ENCODE peak calls at places on chromosomes 6 and 20, in five cellular contexts. One of them, this sample, is unnamed.

GRCh38 chr6:1378224-1379025 is 11.0 kb upstream of the FOXF2 start:
- DNase-seq in GM03348: no peak
- DNase-seq in neural crest cell: no peak
- DNase-seq in HEK293T: no peak
- DNase-seq in Right ventricle myocardium superior: no peak
- DNase-seq in this sample: no peak

GRCh38 chr20:9629821-9630220 is 115.4 kb downstream of the LAMP5 start:
- DNase-seq in GM03348: no peak
- DNase-seq in HEK293T: no peak
- DNase-seq in neural crest cell: no peak
- DNase-seq in Right ventricle myocardium superior: no peak
- DNase-seq in this sample: no peak

GRCh38 chr6:4667591-4667990 is 108.6 kb upstream of the CDYL start:
- DNase-seq in GM03348: no peak
- DNase-seq in Right ventricle myocardium superior: no peak
- DNase-seq in neural crest cell: no peak
- DNase-seq in HEK293T: no peak
- DNase-seq in this sample: no peak

GRCh38 chr6:104771258-104771832 is 88.4 kb downstream of the HACE1 start:
- DNase-seq in GM03348: peak
- DNase-seq in HEK293T: peak
- DNase-seq in Right ventricle myocardium superior: no peak
- DNase-seq in neural crest cell: no peak
- DNase-seq in this sample: peak

GRCh38 chr20:37727957-37728634 is 34.3 kb downstream of the CTNNBL1 start:
- DNase-seq in neural crest cell: no peak
- DNase-seq in HEK293T: no peak
- DNase-seq in Right ventricle myocardium superior: no peak
- DNase-seq in GM03348: no peak
- DNase-seq in this sample: no peak

GRCh38 chr20:62739581-62740285 is 31.1 kb downstream of the NTSR1 start:
- DNase-seq in neural crest cell: no peak
- DNase-seq in Right ventricle myocardium superior: peak
- DNase-seq in HEK293T: no peak
- DNase-seq in GM03348: peak
- DNase-seq in this sample: no peak

GRCh38 chr6:67224989-67225388 is 1410.1 kb upstream of the ADGRB3 start:
- DNase-seq in neural crest cell: no peak
- DNase-seq in HEK293T: no peak
- DNase-seq in Right ventricle myocardium superior: no peak
- DNase-seq in GM03348: no peak
- DNase-seq in this sample: no peak

GRCh38 chr6:33759887-33760629 is 13.4 kb upstream of the IP6K3 start:
- DNase-seq in Right ventricle myocardium superior: no peak
- DNase-seq in neural crest cell: no peak
- DNase-seq in GM03348: no peak
- DNase-seq in HEK293T: no peak
- DNase-seq in this sample: no peak

GRCh38 chr20:41185013-41185757 is 47.8 kb downstream of the PLCG1 start:
- DNase-seq in neural crest cell: no peak
- DNase-seq in Right ventricle myocardium superior: peak
- DNase-seq in GM03348: no peak
- DNase-seq in HEK293T: no peak
- DNase-seq in this sample: peak

GRCh38 chr20:20340443-20340842 is 27.5 kb upstream of the INSM1 start:
- DNase-seq in GM03348: no peak
- DNase-seq in HEK293T: no peak
- DNase-seq in neural crest cell: no peak
- DNase-seq in Right ventricle myocardium superior: no peak
- DNase-seq in this sample: no peak

GRCh38 chr6:29011276-29011734 is 6.2 kb upstream of the ZNF311 start:
- DNase-seq in GM03348: peak
- DNase-seq in neural crest cell: peak
- DNase-seq in HEK293T: no peak
- DNase-seq in Right ventricle myocardium superior: peak
- DNase-seq in this sample: peak

GRCh38 chr6:113903666-113904330 is 46.7 kb downstream of the MARCKS start:
- DNase-seq in GM03348: peak
- DNase-seq in Right ventricle myocardium superior: peak
- DNase-seq in HEK293T: no peak
- DNase-seq in neural crest cell: no peak
- DNase-seq in this sample: no peak

GRCh38 chr20:64133951-64134407 is 26.6 kb upstream of the NPBWR2 start:
- DNase-seq in Right ventricle myocardium superior: peak
- DNase-seq in neural crest cell: no peak
- DNase-seq in HEK293T: no peak
- DNase-seq in GM03348: no peak
- DNase-seq in this sample: no peak

GRCh38 chr6:120671519-120671918 is 662.8 kb downstream of the TBC1D32 start:
- DNase-seq in GM03348: no peak
- DNase-seq in HEK293T: peak
- DNase-seq in neural crest cell: no peak
- DNase-seq in Right ventricle myocardium superior: no peak
- DNase-seq in this sample: peak

GRCh38 chr6:97626586-97627441 is 343.8 kb upstream of the MMS22L start:
- DNase-seq in Right ventricle myocardium superior: peak
- DNase-seq in HEK293T: peak
- DNase-seq in GM03348: peak
- DNase-seq in neural crest cell: no peak
- DNase-seq in this sample: no peak

GRCh38 chr20:38345643-38346042 is 639 bp upstream of the LBP start:
- DNase-seq in Right ventricle myocardium superior: no peak
- DNase-seq in neural crest cell: no peak
- DNase-seq in HEK293T: no peak
- DNase-seq in GM03348: no peak
- DNase-seq in this sample: no peak